ENCODE peak calls at places on chromosome 9, in seven cellular contexts. O, W, J, F, C, R and U are unnamed samples.

GRCh38 chr9:72807765-72808445 is 144.9 kb downstream of the ALDH1A1 start:
- DNase-seq in O (peak), W (peak), C (peak), F (no peak), J (peak), R (no peak), U (no peak)

GRCh38 chr9:27573699-27574265 is 501 bp upstream of the C9orf72 start:
- DNase-seq in F (peak), R (peak), J (peak), O (peak), C (peak), W (peak), U (peak)

GRCh38 chr9:81570083-81570482 is 119.3 kb downstream of the TLE1 start:
- DNase-seq in F (no peak), W (no peak), O (no peak), C (no peak), R (no peak), J (no peak), U (no peak)

GRCh38 chr9:133526721-133527321 is 2.1 kb upstream of the MYMK start:
- DNase-seq in C (no peak), R (no peak), W (no peak), J (no peak), O (no peak), F (no peak), U (no peak)

GRCh38 chr9:114662081-114662989 is 4.7 kb upstream of the TEX53 start:
- DNase-seq in W (peak), R (peak), F (peak), J (peak), C (peak), O (no peak), U (peak)

GRCh38 chr9:23663536-23663935 is 162.5 kb downstream of the ELAVL2 start:
- DNase-seq in W (no peak), C (no peak), O (no peak), F (no peak), R (no peak), J (no peak), U (no peak)

GRCh38 chr9:124486778-124487490 is 20.3 kb downstream of the NR5A1 start:
- DNase-seq in W (no peak), R (no peak), J (no peak), O (no peak), F (no peak), C (no peak), U (no peak)

GRCh38 chr9:616694-617093 is 224.8 kb upstream of the DMRT1 start:
- DNase-seq in O (no peak), J (no peak), F (no peak), W (no peak), R (no peak), C (no peak), U (no peak)

GRCh38 chr9:68619056-68619455 is 78.4 kb upstream of the TMEM252 start:
- DNase-seq in C (no peak), F (no peak), R (no peak), W (no peak), O (no peak), J (no peak), U (peak)

GRCh38 chr9:128337972-128338371 is 2.4 kb upstream of the SLC27A4 start:
- DNase-seq in F (no peak), O (no peak), J (no peak), W (no peak), C (no peak), R (no peak), U (no peak)

GRCh38 chr9:106771618-106772017 is 91.3 kb upstream of the ZNF462 start:
- DNase-seq in R (no peak), J (no peak), C (no peak), O (no peak), F (no peak), W (no peak), U (no peak)

GRCh38 chr9:132036521-132036920 is 43.1 kb downstream of the MED27 start:
- DNase-seq in C (no peak), W (no peak), O (no peak), J (no peak), F (no peak), R (no peak), U (no peak)

GRCh38 chr9:129398101-129398795 is 220.2 kb upstream of the IER5L start:
- DNase-seq in R (no peak), J (no peak), W (no peak), O (no peak), F (no peak), C (no peak), U (no peak)

GRCh38 chr9:33785914-33786313 is 9.4 kb upstream of the PRSS3 start:
- DNase-seq in C (peak), W (peak), F (no peak), J (peak), R (no peak), O (no peak), U (no peak)

GRCh38 chr9:13386935-13387667 is 107.6 kb upstream of the MPDZ start:
- DNase-seq in F (no peak), R (no peak), J (peak), O (no peak), W (no peak), C (peak), U (no peak)

GRCh38 chr9:131951905-131952304 is 127.8 kb downstream of the MED27 start:
- DNase-seq in F (no peak), R (no peak), J (no peak), C (no peak), W (no peak), O (no peak), U (no peak)

GRCh38 chr9:124522121-124523098 is 15.2 kb upstream of the NR5A1 start:
- DNase-seq in W (no peak), O (peak), C (no peak), R (no peak), J (no peak), F (no peak), U (no peak)

GRCh38 chr9:2497666-2498400 is 123.8 kb upstream of the VLDLR start:
- DNase-seq in C (no peak), W (no peak), F (no peak), J (no peak), R (no peak), O (no peak), U (no peak)

GRCh38 chr9:17394868-17395488 is 183.9 kb upstream of the SH3GL2 start:
- DNase-seq in W (no peak), R (no peak), O (no peak), F (no peak), J (no peak), C (no peak), U (no peak)

GRCh38 chr9:3410461-3410860 is 115.3 kb downstream of the RFX3 start:
- DNase-seq in J (no peak), R (no peak), O (no peak), F (no peak), W (no peak), C (no peak), U (no peak)

GRCh38 chr9:6870650-6871477 is 113.1 kb downstream of the KDM4C start:
- DNase-seq in R (no peak), J (no peak), C (peak), O (no peak), W (no peak), F (no peak), U (no peak)

GRCh38 chr9:133690111-133690561 is 48.0 kb downstream of the SARDH start:
- DNase-seq in W (no peak), J (no peak), O (no peak), F (no peak), R (no peak), C (peak), U (no peak)

GRCh38 chr9:21661626-21662025 is 140.8 kb upstream of the MTAP start:
- DNase-seq in W (no peak), R (no peak), J (no peak), O (no peak), C (peak), F (no peak), U (no peak)

GRCh38 chr9:34048730-34049629 is at the start of gene UBAP2:
- DNase-seq in R (peak), F (peak), C (peak), J (peak), W (peak), O (peak), U (peak)

GRCh38 chr9:2241461-2241874 is 226.3 kb downstream of the SMARCA2 start:
- DNase-seq in F (no peak), R (no peak), C (no peak), W (peak), J (peak), O (no peak), U (no peak)

GRCh38 chr9:70347046-70347445 is 67.4 kb downstream of the KLF9 start:
- DNase-seq in W (no peak), J (no peak), F (no peak), C (no peak), O (no peak), R (no peak), U (no peak)

GRCh38 chr9:131275332-131276106 is 791 bp downstream of the FAM78A start:
- DNase-seq in W (peak), R (no peak), F (peak), J (peak), C (no peak), O (no peak), U (peak)

GRCh38 chr9:108466238-108466637 is 389.5 kb downstream of the ACTL7B start:
- DNase-seq in C (no peak), J (no peak), R (no peak), O (no peak), F (no peak), W (no peak), U (no peak)

GRCh38 chr9:108467653-108468324 is 388.0 kb downstream of the ACTL7B start:
- DNase-seq in W (no peak), J (no peak), C (peak), R (no peak), O (no peak), F (peak), U (no peak)

GRCh38 chr9:108463927-108464606 is 391.7 kb downstream of the ACTL7B start:
- DNase-seq in O (no peak), W (no peak), C (no peak), J (no peak), R (no peak), F (peak), U (no peak)

GRCh38 chr9:108469654-108470053 is 386.1 kb downstream of the ACTL7B start:
- DNase-seq in C (peak), J (no peak), F (no peak), W (no peak), O (no peak), R (no peak), U (no peak)

DNA sequence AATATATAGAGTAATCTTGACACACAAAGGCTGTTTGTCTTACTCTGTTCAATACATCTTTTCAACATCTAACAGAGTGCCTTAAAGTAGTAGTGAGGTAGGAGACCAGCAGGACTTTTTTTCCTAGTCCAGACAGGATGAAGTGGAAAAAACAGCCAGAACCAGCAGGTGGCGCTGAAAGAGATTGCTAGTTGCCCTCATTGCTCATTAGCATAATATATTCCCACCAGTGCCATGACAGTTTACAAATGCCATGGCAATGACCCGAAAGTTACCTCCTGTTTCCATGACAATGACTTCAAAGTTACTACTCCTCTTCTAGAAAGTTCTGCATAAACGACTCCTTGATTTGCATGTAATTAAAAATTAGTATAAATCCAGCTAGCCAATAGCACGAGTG is 387.4 kb downstream of the ACTL7B start:
- DNase-seq in R (no peak), O (peak), J (peak), W (peak), F (peak), C (peak), U (peak)
- TF ChIP-seq CTCF in R (no peak), O (peak), J (no peak), W (peak), F (peak), C (peak), U (peak)

GRCh38 chr9:86239053-86239770 is 20.2 kb downstream of the C9orf153 start:
- DNase-seq in J (no peak), F (no peak), C (no peak), W (no peak), R (no peak), O (no peak), U (no peak)
- TF ChIP-seq CTCF in J (no peak), F (no peak), C (no peak), W (no peak), R (no peak), O (no peak), U (no peak)

GRCh38 chr9:98219364-98219716 is 26.9 kb upstream of the CORO2A start:
- DNase-seq in W (no peak), O (no peak), R (no peak), J (no peak), C (no peak), F (no peak), U (no peak)
- TF ChIP-seq CTCF in W (no peak), O (no peak), R (no peak), J (no peak), C (no peak), F (no peak), U (no peak)

GRCh38 chr9:115883467-115884329 is 269.9 kb upstream of the PAPPA start:
- DNase-seq in R (no peak), F (no peak), W (peak), J (peak), O (peak), C (peak), U (no peak)
- TF ChIP-seq CTCF in R (no peak), F (peak), W (no peak), J (no peak), O (peak), C (peak), U (peak)

GRCh38 chr9:137866226-137867141 is 11.1 kb upstream of the CACNA1B start:
- DNase-seq in W (peak), O (no peak), F (no peak), J (no peak), C (no peak), R (no peak), U (no peak)
- TF ChIP-seq CTCF in W (no peak), O (no peak), F (no peak), J (no peak), C (no peak), R (no peak), U (no peak)

GRCh38 chr9:90832251-90832650 is 30.6 kb downstream of the SYK start:
- DNase-seq in O (no peak), W (no peak), F (no peak), C (no peak), J (no peak), R (no peak), U (no peak)
- TF ChIP-seq CTCF in O (no peak), W (no peak), F (no peak), C (no peak), J (no peak), R (no peak), U (no peak)

GRCh38 chr9:88378317-88378716 is 9.9 kb upstream of the SPIN1 start:
- DNase-seq in O (no peak), W (no peak), C (peak), R (no peak), J (no peak), F (no peak), U (no peak)
- TF ChIP-seq CTCF in O (peak), W (no peak), C (peak), R (no peak), J (no peak), F (no peak), U (no peak)

GRCh38 chr9:121538221-121538620 is 38.6 kb upstream of the GGTA1 start:
- DNase-seq in F (no peak), C (no peak), R (no peak), W (no peak), O (peak), J (no peak), U (no peak)
- TF ChIP-seq CTCF in F (no peak), C (no peak), R (no peak), W (no peak), O (peak), J (no peak), U (no peak)

GRCh38 chr9:95903398-95903797 is 27.9 kb downstream of the ERCC6L2 start:
- DNase-seq in C (no peak), O (no peak), J (no peak), F (no peak), W (no peak), R (no peak), U (no peak)

GRCh38 chr9:95910770-95911340 is 35.4 kb downstream of the ERCC6L2 start:
- DNase-seq in R (no peak), J (no peak), W (no peak), F (no peak), O (no peak), C (no peak), U (no peak)

GRCh38 chr9:95912773-95913172 is 37.3 kb downstream of the ERCC6L2 start:
- DNase-seq in O (no peak), J (no peak), F (no peak), C (no peak), R (no peak), W (no peak), U (no peak)

GRCh38 chr9:95910023-95910706 is 34.7 kb downstream of the ERCC6L2 start:
- DNase-seq in J (no peak), C (no peak), R (no peak), F (no peak), O (no peak), W (no peak), U (no peak)

GRCh38 chr9:95907794-95908193 is 32.3 kb downstream of the ERCC6L2 start:
- DNase-seq in W (no peak), O (no peak), C (no peak), R (no peak), J (no peak), F (no peak), U (no peak)
- TF ChIP-seq CTCF in W (no peak), O (peak), C (peak), R (peak), J (no peak), F (no peak), U (peak)